ENCODE peak calls at places on chromosomes 7 and 10, in five cellular contexts. S, X, R, I and Q are unnamed samples. For H3K4me1, the result is how much of the 10 kb centered on the place peaks cover.

GRCh38 chr10:61172182-61172926 is 228.4 kb upstream of the RHOBTB1 start:
- DNase-seq in S (no peak), X (no peak), R (no peak), I (no peak), Q (no peak)

GRCh38 chr7:137874390-137874789 is 27.6 kb upstream of the DGKI start:
- DNase-seq in S (no peak), X (no peak), R (no peak), I (no peak), Q (no peak)

GRCh38 chr7:26853788-26854393 is 10.5 kb downstream of the SKAP2 start:
- DNase-seq in S (no peak), X (peak), R (no peak), I (no peak), Q (no peak)

GRCh38 chr10:78931333-78932083 is 137.3 kb upstream of the ZMIZ1 start:
- DNase-seq in S (no peak), X (no peak), R (no peak), I (peak), Q (peak)

GRCh38 chr10:47223236-47223635 is 76.8 kb upstream of the GDF10 start:
- DNase-seq in S (no peak), X (no peak), R (no peak), I (no peak), Q (no peak)

GRCh38 chr10:94186722-94187121 is 176.0 kb downstream of the NOC3L start:
- DNase-seq in S (no peak), X (no peak), R (no peak), I (no peak), Q (no peak)

GRCh38 chr7:136016649-136017395 is 39.7 kb upstream of the MTPN start:
- DNase-seq in S (no peak), X (no peak), R (no peak), I (no peak), Q (no peak)

GRCh38 chr7:133513608-133514007 is 260.7 kb downstream of the EXOC4 start:
- DNase-seq in S (no peak), X (no peak), R (no peak), I (no peak), Q (no peak)

GRCh38 chr7:127588697-127589482 is 679 bp downstream of the ARF5 start:
- DNase-seq in S (no peak), X (peak), R (peak), I (peak), Q (peak)

GRCh38 chr10:70602665-70603438 is at the start of gene PRF1:
- DNase-seq in S (no peak), X (no peak), R (no peak), I (peak), Q (no peak)

GRCh38 chr10:2831509-2831908 is 235.8 kb upstream of the PFKP start:
- DNase-seq in S (no peak), X (no peak), R (no peak), I (no peak), Q (no peak)

GRCh38 chr10:8054498-8055407 is at the start of gene GATA3:
- DNase-seq in S (no peak), X (peak), R (peak), I (peak), Q (peak)

GRCh38 chr7:99194301-99194700 is 13.6 kb downstream of the KPNA7 start:
- DNase-seq in S (no peak), X (no peak), R (no peak), I (no peak), Q (no peak)

GRCh38 chr10:114477285-114477684 is 73.0 kb upstream of the AFAP1L2 start:
- DNase-seq in S (no peak), X (no peak), R (no peak), I (no peak), Q (no peak)

GRCh38 chr7:27193335-27194001 is 6.4 kb downstream of the HOXA13 start:
- DNase-seq in S (no peak), X (peak), R (peak), I (peak), Q (no peak)

GRCh38 chr10:56561336-56561735 is 200.3 kb upstream of the ZWINT start:
- DNase-seq in S (no peak), X (no peak), R (no peak), I (no peak), Q (no peak)

GRCh38 chr10:120460776-120461175 is 3.7 kb downstream of the PLPP4 start:
- DNase-seq in S (no peak), X (no peak), R (no peak), I (no peak), Q (no peak)

GRCh38 chr10:29634764-29635625 is at the start of gene SVIL:
- DNase-seq in S (no peak), X (peak), R (peak), I (peak), Q (peak)

GRCh38 chr10:95277614-95278013 is 13.2 kb downstream of the PDLIM1 start:
- DNase-seq in S (no peak), X (no peak), R (no peak), I (no peak), Q (no peak)

GRCh38 chr10:5659702-5660528 is 6.5 kb downstream of the ASB13 start:
- DNase-seq in S (peak), X (peak), R (no peak), I (peak), Q (peak)

GRCh38 chr10:62380002-62380401 is 5.8 kb downstream of the ZNF365 start:
- DNase-seq in S (no peak), X (no peak), R (no peak), I (no peak), Q (no peak)

GRCh38 chr7:1257221-1257620 is 24.5 kb downstream of the UNCX start:
- DNase-seq in S (no peak), X (no peak), R (no peak), I (no peak), Q (no peak)

GRCh38 chr10:8331896-8332729 is 277.6 kb downstream of the GATA3 start:
- DNase-seq in S (no peak), X (peak), R (peak), I (peak), Q (peak)

GRCh38 chr10:116669832-116670644 is 49.3 kb downstream of the PNLIPRP2 start:
- DNase-seq in S (no peak), X (peak), R (peak), I (no peak), Q (no peak)

GRCh38 chr10:44492678-44493077 is 107.8 kb upstream of the CXCL12 start:
- DNase-seq in S (no peak), X (no peak), R (no peak), I (no peak), Q (no peak)

GRCh38 chr7:66950763-66951162 is 29.7 kb downstream of the TMEM248 start:
- DNase-seq in S (no peak), X (no peak), R (no peak), I (no peak), Q (no peak)

GRCh38 chr7:38630720-38631673 is at the start of gene AMPH:
- DNase-seq in S (no peak), X (peak), R (no peak), I (no peak), Q (peak)

GRCh38 chr7:139189357-139189756 is 41.7 kb upstream of the UBN2 start:
- DNase-seq in S (no peak), X (no peak), R (no peak), I (no peak), Q (no peak)

GRCh38 chr10:76906221-76906620 is 731.4 kb downstream of the KCNMA1 start:
- DNase-seq in S (no peak), X (no peak), R (no peak), I (no peak), Q (no peak)

GRCh38 chr7:102728-103127 is 89.6 kb upstream of the FAM20C start:
- DNase-seq in S (no peak), X (no peak), R (no peak), I (no peak), Q (no peak)

GRCh38 chr10:107553470-107553869 is 389.0 kb upstream of the SORCS1 start:
- DNase-seq in S (no peak), X (no peak), R (no peak), I (no peak), Q (no peak)

GRCh38 chr7:132436121-132436520 is 140.1 kb downstream of the PLXNA4 start:
- DNase-seq in S (no peak), X (no peak), R (no peak), I (no peak), Q (no peak)

GRCh38 chr10:62498271-62498670 is 124.1 kb downstream of the ZNF365 start:
- DNase-seq in S (no peak), X (no peak), R (no peak), I (no peak), Q (no peak)

GRCh38 chr10:111993321-111993720 is 190.2 kb downstream of the GPAM start:
- DNase-seq in S (no peak), X (no peak), R (no peak), I (no peak), Q (no peak)

GRCh38 chr10:504131-504611 is 185.3 kb downstream of the DIP2C start:
- DNase-seq in S (no peak), X (no peak), R (no peak), I (peak), Q (peak)

GRCh38 chr10:92517034-92517655 is 56.7 kb downstream of the IDE start:
- DNase-seq in S (peak), X (peak), R (peak), I (no peak), Q (peak)

GRCh38 chr7:92913849-92914248 is 77.5 kb upstream of the CDK6 start:
- DNase-seq in S (no peak), X (no peak), R (no peak), I (no peak), Q (no peak)

GRCh38 chr7:92915348-92915747 is 79.0 kb upstream of the CDK6 start:
- DNase-seq in S (no peak), X (no peak), R (no peak), I (no peak), Q (no peak)

GRCh38 chr7:92914645-92915044 is 78.3 kb upstream of the CDK6 start:
- DNase-seq in S (no peak), X (no peak), R (no peak), I (no peak), Q (no peak)

GRCh38 chr7:92910076-92910475 is 73.7 kb upstream of the CDK6 start:
- DNase-seq in S (no peak), X (no peak), R (no peak), I (no peak), Q (no peak)

DNA sequence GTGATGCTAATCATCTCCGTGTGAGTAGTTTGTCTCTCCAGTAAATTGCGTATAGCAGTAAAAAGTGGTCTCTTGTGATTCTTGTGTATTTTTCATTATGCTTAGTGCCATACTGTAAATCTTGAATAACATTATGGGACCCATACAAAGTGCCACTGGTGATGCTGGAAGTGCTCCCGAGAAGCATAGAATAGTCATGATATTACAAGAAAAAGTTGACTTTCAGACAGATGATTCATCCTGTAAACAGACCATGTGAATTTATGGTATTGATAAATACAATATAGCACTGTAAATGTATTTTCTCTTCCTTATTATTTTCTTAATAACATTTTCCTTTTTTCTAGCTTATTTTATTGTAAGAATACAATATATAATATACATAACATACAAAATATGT is 74.6 kb upstream of the CDK6 start:
- DNase-seq in S (no peak), X (no peak), R (no peak), I (no peak), Q (no peak)
- H3K27ac ChIP-seq in S (no peak), X (no peak), R (no peak), I (no peak), Q (no peak)

GRCh38 chr7:4747013-4747412 is 28.4 kb upstream of the AP5Z1 start:
- DNase-seq in S (no peak), X (no peak), R (no peak), I (no peak), Q (no peak)

GRCh38 chr7:4747746-4748145 is 27.7 kb upstream of the AP5Z1 start:
- DNase-seq in S (no peak), X (no peak), R (no peak), I (no peak), Q (no peak)

GRCh38 chr7:4744391-4745264 is 30.8 kb upstream of the AP5Z1 start:
- DNase-seq in S (peak), X (peak), R (peak), I (peak), Q (peak)

GRCh38 chr7:4745971-4746919 is 29.2 kb upstream of the AP5Z1 start:
- DNase-seq in S (no peak), X (no peak), R (peak), I (no peak), Q (no peak)

DNA sequence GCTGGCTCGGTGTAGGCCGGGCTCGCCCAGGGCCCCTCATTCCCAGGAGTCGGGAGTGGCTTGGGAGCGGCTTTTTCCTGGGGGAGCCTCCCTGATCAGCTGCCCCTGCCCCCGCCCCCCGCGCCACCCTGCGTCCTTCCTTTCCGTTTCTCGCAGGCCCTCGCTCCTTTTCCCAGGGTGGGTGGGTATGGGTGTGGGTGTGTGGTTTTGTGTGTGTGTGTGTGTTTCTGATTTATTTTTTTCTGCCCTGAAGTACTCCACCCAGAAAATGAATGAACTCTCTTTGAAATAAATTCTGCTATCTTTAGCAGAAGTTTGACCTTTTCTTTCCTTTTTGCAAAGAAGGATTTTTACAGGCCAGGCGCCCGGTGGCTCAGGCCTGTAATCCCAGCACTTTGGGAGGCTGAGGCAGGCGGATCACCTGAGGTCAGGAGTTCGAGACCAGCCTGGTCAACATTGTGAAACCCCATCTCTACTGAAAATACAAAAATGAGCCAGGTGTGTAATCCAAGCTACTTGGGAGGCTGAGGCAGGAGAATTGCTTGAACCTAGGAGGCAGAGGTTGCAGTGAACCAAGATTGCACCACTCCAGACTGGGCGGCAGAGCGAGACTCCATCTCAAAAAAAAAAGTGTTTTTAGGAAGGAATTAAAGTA is 30.0 kb upstream of the AP5Z1 start:
- DNase-seq in S (no peak), X (no peak), R (no peak), I (no peak), Q (no peak)
- H3K4me1 ChIP-seq in S (under half), X (under half), R (under half), I (under half), Q (under half)

DNA sequence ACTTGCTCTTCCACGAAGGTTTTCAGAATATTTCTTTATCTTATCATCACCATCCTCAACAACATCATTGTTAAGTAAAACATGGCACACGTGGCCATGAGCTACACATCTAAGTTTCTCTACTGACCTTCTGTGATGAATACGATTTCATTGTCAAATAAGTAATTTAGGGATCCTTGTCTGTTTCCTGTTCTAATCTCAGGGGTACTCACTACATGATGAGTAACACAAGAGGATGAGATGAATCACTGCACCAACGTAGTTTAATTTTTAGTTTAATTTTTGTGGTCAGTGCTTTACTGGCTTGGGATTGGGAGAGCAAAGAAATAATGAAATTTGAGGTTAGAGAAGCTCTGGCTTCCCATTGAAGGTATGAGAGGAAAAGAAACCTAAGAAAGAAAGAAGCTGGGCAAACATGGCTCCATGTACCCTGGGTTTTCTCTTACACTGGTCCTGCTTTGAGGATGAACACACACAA is 461.9 kb upstream of the KLF6 start:
- DNase-seq in S (no peak), X (no peak), R (no peak), I (no peak), Q (no peak)
- H3K4me3 ChIP-seq in S (peak), X (no peak), R (no peak), I (no peak), Q (no peak)

GRCh38 chr10:128063736-128064614 is 62.2 kb downstream of the MKI67 start:
- DNase-seq in S (no peak), X (peak), R (peak), I (peak), Q (no peak)
- H3K27ac ChIP-seq in S (peak), X (no peak), R (no peak), I (peak), Q (peak)

DNA sequence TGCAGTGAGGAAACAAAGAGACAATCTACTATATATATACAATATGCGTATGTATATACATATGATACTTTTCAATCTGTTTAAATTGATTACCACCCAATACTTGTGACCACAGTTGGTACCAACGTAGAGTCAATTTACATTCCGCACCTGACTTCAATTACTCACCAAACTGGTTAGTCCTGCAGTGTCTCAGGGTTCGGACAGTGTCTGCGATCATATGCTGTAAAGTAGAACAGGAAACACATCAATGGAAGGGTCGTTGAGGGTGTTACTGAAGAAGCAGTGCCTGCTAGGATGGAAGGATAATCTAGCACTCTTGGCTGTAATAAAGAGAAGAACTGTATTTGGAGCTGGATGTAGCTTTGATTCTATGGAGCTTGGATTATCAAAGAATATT is 179.7 kb upstream of the CDCA7L start:
- DNase-seq in S (no peak), X (no peak), R (no peak), I (no peak), Q (no peak)
- H3K4me1 ChIP-seq in S (under half), X (under half), R (under half), I (under half), Q (under half)

GRCh38 chr7:16411391-16411790 is 9.9 kb downstream of the CRPPA start:
- DNase-seq in S (no peak), X (no peak), R (no peak), I (no peak), Q (no peak)
- H3K4me3 ChIP-seq in S (no peak), X (no peak), R (no peak), I (no peak), Q (no peak)

GRCh38 chr10:104259999-104260774 is 5.5 kb downstream of the GSTO1 start:
- DNase-seq in S (no peak), X (no peak), R (no peak), I (no peak), Q (no peak)
- H3K27ac ChIP-seq in S (peak), X (no peak), R (peak), I (peak), Q (peak)

DNA sequence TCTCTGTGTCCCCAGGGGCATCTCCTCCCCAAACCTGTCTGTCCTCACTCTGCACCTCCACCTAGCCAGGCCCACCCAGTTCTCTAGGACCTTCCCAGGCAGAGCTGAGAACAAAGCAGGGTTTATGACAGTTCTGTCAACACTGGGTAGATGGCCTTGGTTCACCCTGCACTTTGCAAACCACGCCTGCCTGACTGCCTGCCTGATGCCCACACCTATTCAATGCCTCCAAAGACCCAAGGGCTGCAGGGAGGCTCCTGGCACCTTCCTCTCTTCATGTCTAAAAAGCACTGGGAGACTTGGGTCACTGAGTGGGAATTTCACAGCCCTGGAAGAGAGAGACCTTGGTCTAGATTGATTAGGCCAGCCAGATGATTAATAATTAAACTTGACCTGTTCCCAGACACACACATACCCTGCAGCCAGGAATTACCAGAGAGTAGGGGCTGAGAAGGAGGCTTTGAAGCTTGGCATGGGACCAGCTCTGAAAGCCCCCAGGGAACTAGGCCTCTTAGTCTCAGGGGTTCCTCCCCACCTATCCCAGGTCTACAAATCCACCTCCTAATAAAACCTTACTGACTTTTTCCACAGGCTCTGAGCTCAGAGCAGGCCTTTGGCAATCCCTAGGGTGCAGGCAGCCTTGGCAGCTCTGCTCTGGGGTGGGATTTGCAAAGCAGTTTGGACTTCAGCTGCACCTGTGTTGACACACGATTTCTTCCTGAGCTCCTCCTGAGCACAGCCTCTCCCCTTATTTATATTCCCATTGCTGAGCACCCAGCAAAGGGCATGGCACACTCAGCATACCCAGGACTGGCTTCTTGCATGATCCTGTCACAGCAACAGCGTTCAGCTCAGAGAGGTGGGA is 25.7 kb upstream of the PDCD4 start:
- DNase-seq in S (no peak), X (no peak), R (peak), I (no peak), Q (no peak)
- H3K4me1 ChIP-seq in S (under half), X (under half), R (under half), I (under half), Q (under half)